ENCODE peak calls at places on chromosomes 5 and 9, in ten cellular contexts. One of them, this sample, is unnamed.

GRCh38 chr5:114101153-114101552 is 260.7 kb upstream of the KCNN2 start:
- DNase-seq in activated CD8-positive, alpha-beta memory T cell treated with anti-CD3 and anti-CD28 coated beads for 24 hours: no peak
- DNase-seq in NCI-H345: peak
- DNase-seq in effector CD8-positive, alpha-beta T cell: no peak
- DNase-seq in activated effector memory CD4-positive, alpha-beta T cell treated with Interleukin-2 at 50 U/mL for 16 hours: no peak
- DNase-seq in NCI-H1092 treated with DMSO at 0.1 percent for 48 hours: peak
- DNase-seq in activated T-cell treated with anti-CD3 and anti-CD28 coated beads for 4 hours: no peak
- DNase-seq in DMS153: no peak
- DNase-seq in H9: no peak
- DNase-seq in ecto neural progenitor cell: no peak
- DNase-seq in this sample: peak

GRCh38 chr5:10250804-10251276 is 760 bp downstream of the CCT5 start:
- DNase-seq in activated T-cell treated with anti-CD3 and anti-CD28 coated beads for 4 hours: no peak
- DNase-seq in activated CD8-positive, alpha-beta memory T cell treated with anti-CD3 and anti-CD28 coated beads for 24 hours: no peak
- DNase-seq in H9: no peak
- DNase-seq in NCI-H1092 treated with DMSO at 0.1 percent for 48 hours: no peak
- DNase-seq in NCI-H345: no peak
- DNase-seq in DMS153: no peak
- DNase-seq in ecto neural progenitor cell: no peak
- DNase-seq in effector CD8-positive, alpha-beta T cell: no peak
- DNase-seq in activated effector memory CD4-positive, alpha-beta T cell treated with Interleukin-2 at 50 U/mL for 16 hours: peak
- DNase-seq in this sample: peak

GRCh38 chr9:86594724-86595123 is 240.5 kb upstream of the TUT7 start:
- DNase-seq in NCI-H345: no peak
- DNase-seq in ecto neural progenitor cell: no peak
- DNase-seq in activated T-cell treated with anti-CD3 and anti-CD28 coated beads for 4 hours: no peak
- DNase-seq in DMS153: no peak
- DNase-seq in NCI-H1092 treated with DMSO at 0.1 percent for 48 hours: no peak
- DNase-seq in activated CD8-positive, alpha-beta memory T cell treated with anti-CD3 and anti-CD28 coated beads for 24 hours: no peak
- DNase-seq in activated effector memory CD4-positive, alpha-beta T cell treated with Interleukin-2 at 50 U/mL for 16 hours: no peak
- DNase-seq in H9: no peak
- DNase-seq in effector CD8-positive, alpha-beta T cell: no peak
- DNase-seq in this sample: no peak

GRCh38 chr9:121651295-121652036 is at the start of gene DAB2IP:
- DNase-seq in ecto neural progenitor cell: peak
- DNase-seq in NCI-H1092 treated with DMSO at 0.1 percent for 48 hours: peak
- DNase-seq in H9: peak
- DNase-seq in activated CD8-positive, alpha-beta memory T cell treated with anti-CD3 and anti-CD28 coated beads for 24 hours: no peak
- DNase-seq in activated effector memory CD4-positive, alpha-beta T cell treated with Interleukin-2 at 50 U/mL for 16 hours: no peak
- DNase-seq in effector CD8-positive, alpha-beta T cell: no peak
- DNase-seq in NCI-H345: peak
- DNase-seq in activated T-cell treated with anti-CD3 and anti-CD28 coated beads for 4 hours: no peak
- DNase-seq in DMS153: no peak
- DNase-seq in this sample: no peak

GRCh38 chr5:133496631-133497030 is 115.7 kb downstream of the FSTL4 start:
- DNase-seq in activated T-cell treated with anti-CD3 and anti-CD28 coated beads for 4 hours: no peak
- DNase-seq in ecto neural progenitor cell: peak
- DNase-seq in NCI-H345: no peak
- DNase-seq in activated CD8-positive, alpha-beta memory T cell treated with anti-CD3 and anti-CD28 coated beads for 24 hours: peak
- DNase-seq in activated effector memory CD4-positive, alpha-beta T cell treated with Interleukin-2 at 50 U/mL for 16 hours: no peak
- DNase-seq in NCI-H1092 treated with DMSO at 0.1 percent for 48 hours: no peak
- DNase-seq in effector CD8-positive, alpha-beta T cell: no peak
- DNase-seq in DMS153: no peak
- DNase-seq in H9: no peak
- DNase-seq in this sample: no peak

GRCh38 chr5:143964919-143965318 is 153.0 kb downstream of the HMHB1 start:
- DNase-seq in H9: no peak
- DNase-seq in NCI-H1092 treated with DMSO at 0.1 percent for 48 hours: no peak
- DNase-seq in activated CD8-positive, alpha-beta memory T cell treated with anti-CD3 and anti-CD28 coated beads for 24 hours: no peak
- DNase-seq in NCI-H345: no peak
- DNase-seq in DMS153: no peak
- DNase-seq in activated effector memory CD4-positive, alpha-beta T cell treated with Interleukin-2 at 50 U/mL for 16 hours: no peak
- DNase-seq in effector CD8-positive, alpha-beta T cell: no peak
- DNase-seq in activated T-cell treated with anti-CD3 and anti-CD28 coated beads for 4 hours: no peak
- DNase-seq in ecto neural progenitor cell: no peak
- DNase-seq in this sample: peak

GRCh38 chr5:133421394-133421793 is 190.9 kb downstream of the FSTL4 start:
- DNase-seq in DMS153: no peak
- DNase-seq in NCI-H345: no peak
- DNase-seq in activated effector memory CD4-positive, alpha-beta T cell treated with Interleukin-2 at 50 U/mL for 16 hours: no peak
- DNase-seq in effector CD8-positive, alpha-beta T cell: no peak
- DNase-seq in ecto neural progenitor cell: peak
- DNase-seq in NCI-H1092 treated with DMSO at 0.1 percent for 48 hours: peak
- DNase-seq in H9: peak
- DNase-seq in activated T-cell treated with anti-CD3 and anti-CD28 coated beads for 4 hours: no peak
- DNase-seq in activated CD8-positive, alpha-beta memory T cell treated with anti-CD3 and anti-CD28 coated beads for 24 hours: peak
- DNase-seq in this sample: peak

GRCh38 chr5:44388504-44389409 is 463 bp downstream of the FGF10 start:
- DNase-seq in H9: peak
- DNase-seq in DMS153: no peak
- DNase-seq in effector CD8-positive, alpha-beta T cell: no peak
- DNase-seq in NCI-H345: no peak
- DNase-seq in activated effector memory CD4-positive, alpha-beta T cell treated with Interleukin-2 at 50 U/mL for 16 hours: no peak
- DNase-seq in activated T-cell treated with anti-CD3 and anti-CD28 coated beads for 4 hours: no peak
- DNase-seq in NCI-H1092 treated with DMSO at 0.1 percent for 48 hours: peak
- DNase-seq in ecto neural progenitor cell: peak
- DNase-seq in activated CD8-positive, alpha-beta memory T cell treated with anti-CD3 and anti-CD28 coated beads for 24 hours: no peak
- DNase-seq in this sample: no peak

GRCh38 chr5:145778144-145778900 is 56.8 kb downstream of the PRELID2 start:
- DNase-seq in NCI-H1092 treated with DMSO at 0.1 percent for 48 hours: no peak
- DNase-seq in activated T-cell treated with anti-CD3 and anti-CD28 coated beads for 4 hours: no peak
- DNase-seq in H9: no peak
- DNase-seq in activated effector memory CD4-positive, alpha-beta T cell treated with Interleukin-2 at 50 U/mL for 16 hours: no peak
- DNase-seq in NCI-H345: no peak
- DNase-seq in ecto neural progenitor cell: no peak
- DNase-seq in DMS153: no peak
- DNase-seq in effector CD8-positive, alpha-beta T cell: no peak
- DNase-seq in activated CD8-positive, alpha-beta memory T cell treated with anti-CD3 and anti-CD28 coated beads for 24 hours: no peak
- DNase-seq in this sample: no peak

This sample was measured in GM12865.